ENCODE peak calls at places on chromosomes 12 and 14, in five cellular contexts. One of them, this sample, is unnamed.

GRCh38 chr14:75259510-75259855 is 19.1 kb upstream of the FOS start:
- DNase-seq in WTC11: no peak
- DNase-seq in H1: no peak
- DNase-seq in HepG2: no peak
- DNase-seq in K562: peak
- DNase-seq in this sample: peak

GRCh38 chr12:83016226-83016835 is 329.6 kb downstream of the TMTC2 start:
- DNase-seq in WTC11: no peak
- DNase-seq in H1: no peak
- DNase-seq in HepG2: peak
- DNase-seq in K562: peak
- DNase-seq in this sample: no peak

GRCh38 chr14:67502867-67503266 is 14.3 kb upstream of the TMEM229B start:
- DNase-seq in WTC11: no peak
- DNase-seq in H1: no peak
- DNase-seq in HepG2: no peak
- DNase-seq in K562: no peak
- DNase-seq in this sample: no peak

GRCh38 chr12:28415755-28416154 is 225.5 kb downstream of the CCDC91 start:
- DNase-seq in WTC11: no peak
- DNase-seq in H1: no peak
- DNase-seq in HepG2: no peak
- DNase-seq in K562: peak
- DNase-seq in this sample: peak

GRCh38 chr14:102893452-102893851 is 29.0 kb upstream of the AMN start:
- DNase-seq in WTC11: no peak
- DNase-seq in H1: no peak
- DNase-seq in HepG2: no peak
- DNase-seq in K562: no peak
- DNase-seq in this sample: no peak

GRCh38 chr14:30551460-30551859 is 7.5 kb upstream of the G2E3 start:
- DNase-seq in WTC11: no peak
- DNase-seq in H1: no peak
- DNase-seq in HepG2: peak
- DNase-seq in K562: no peak
- DNase-seq in this sample: no peak

GRCh38 chr12:62967701-62968100 is 32.8 kb upstream of the PPM1H start:
- DNase-seq in WTC11: no peak
- DNase-seq in H1: no peak
- DNase-seq in HepG2: no peak
- DNase-seq in K562: no peak
- DNase-seq in this sample: no peak

GRCh38 chr12:53590661-53591060 is 35.5 kb downstream of the ATF7 start:
- DNase-seq in WTC11: no peak
- DNase-seq in H1: no peak
- DNase-seq in HepG2: peak
- DNase-seq in K562: no peak
- DNase-seq in this sample: no peak

DNA sequence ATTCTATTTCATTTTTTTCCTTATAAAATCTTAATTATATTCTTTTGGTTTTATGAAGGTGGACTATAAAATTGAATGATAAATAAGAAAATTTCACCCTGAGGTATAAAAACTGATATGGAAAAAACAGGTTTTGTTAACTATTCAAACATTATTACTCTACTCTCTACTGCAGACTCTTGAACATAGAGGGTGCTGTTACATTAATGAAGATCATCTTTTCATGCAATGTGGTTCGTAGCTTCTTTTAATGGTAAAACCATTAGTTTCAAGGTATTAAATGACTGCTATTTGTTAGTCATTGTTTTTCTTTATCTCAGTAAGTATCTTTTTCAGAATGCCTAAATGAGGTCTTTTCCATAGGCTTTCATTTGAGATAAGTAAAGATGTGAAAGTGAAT is 510.4 kb downstream of the SLC16A7 start:
- DNase-seq in WTC11: no peak
- DNase-seq in H1: no peak
- DNase-seq in HepG2: no peak
- DNase-seq in K562: peak
- DNase-seq in this sample: no peak
- TF ChIP-seq CREB1 in WTC11: no peak
- TF ChIP-seq CREB1 in H1: no peak
- TF ChIP-seq CREB1 in HepG2: no peak
- TF ChIP-seq CREB1 in K562: no peak
- TF ChIP-seq CREB1 in this sample: no peak

DNA sequence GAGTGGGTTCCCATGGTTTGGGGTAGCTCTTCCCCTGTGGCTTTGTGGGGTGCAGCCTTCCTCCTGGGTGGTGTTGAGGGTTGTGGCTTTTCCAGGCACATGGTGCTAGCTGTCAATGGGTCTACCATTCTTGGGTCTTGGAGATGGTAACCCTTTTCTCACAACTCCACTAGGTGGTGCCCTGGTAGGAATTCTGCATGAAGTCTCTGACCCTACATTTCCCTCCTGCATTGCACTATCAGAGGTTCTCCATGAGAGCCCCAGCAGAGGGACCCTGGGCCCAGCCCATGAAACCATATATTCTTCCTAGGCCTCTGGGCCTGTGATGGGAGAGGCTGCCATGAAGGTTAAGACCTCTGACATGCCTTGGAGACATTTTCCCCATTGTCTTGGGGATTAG is 1093.3 kb downstream of the SLC16A7 start:
- DNase-seq in WTC11: peak
- DNase-seq in H1: no peak
- DNase-seq in HepG2: no peak
- DNase-seq in K562: peak
- DNase-seq in this sample: peak
- TF ChIP-seq CREB1 in WTC11: no peak
- TF ChIP-seq CREB1 in H1: no peak
- TF ChIP-seq CREB1 in HepG2: no peak
- TF ChIP-seq CREB1 in K562: no peak
- TF ChIP-seq CREB1 in this sample: no peak

DNA sequence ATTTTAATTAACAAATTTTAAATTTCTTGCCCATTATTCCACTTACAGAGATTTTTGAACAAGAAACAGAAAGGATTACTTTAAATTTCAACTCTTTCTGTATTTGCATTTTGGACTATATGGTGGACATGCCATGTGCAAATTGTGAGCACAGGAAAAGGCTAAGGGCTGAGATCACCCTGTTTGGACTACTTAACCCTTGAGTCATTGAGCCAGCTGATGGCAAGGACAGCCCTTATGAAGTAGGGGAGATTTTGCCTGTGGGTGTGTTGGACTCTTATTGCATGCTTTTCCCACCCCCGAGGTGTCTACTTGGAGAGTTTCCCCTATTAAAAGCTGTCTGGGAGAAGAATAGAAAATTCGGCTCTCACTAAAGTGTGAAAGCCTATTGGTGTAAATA is 17.2 kb downstream of the DERA start:
- DNase-seq in WTC11: no peak
- DNase-seq in H1: no peak
- DNase-seq in HepG2: peak
- DNase-seq in K562: no peak
- DNase-seq in this sample: no peak
- TF ChIP-seq CREB1 in WTC11: no peak
- TF ChIP-seq CREB1 in H1: no peak
- TF ChIP-seq CREB1 in HepG2: no peak
- TF ChIP-seq CREB1 in K562: no peak
- TF ChIP-seq CREB1 in this sample: no peak

GRCh38 chr14:81511110-81511900 is 22.3 kb downstream of the SEL1L start:
- DNase-seq in WTC11: no peak
- DNase-seq in H1: no peak
- DNase-seq in HepG2: peak
- DNase-seq in K562: no peak
- DNase-seq in this sample: no peak
- TF ChIP-seq CREB1 in WTC11: no peak
- TF ChIP-seq CREB1 in H1: no peak
- TF ChIP-seq CREB1 in HepG2: no peak
- TF ChIP-seq CREB1 in K562: no peak
- TF ChIP-seq CREB1 in this sample: no peak

GRCh38 chr12:54991992-54992377 is 7.4 kb upstream of the TESPA1 start:
- DNase-seq in WTC11: no peak
- DNase-seq in H1: no peak
- DNase-seq in HepG2: no peak
- DNase-seq in K562: no peak
- DNase-seq in this sample: no peak

GRCh38 chr12:54991161-54991991 is 6.8 kb upstream of the TESPA1 start:
- DNase-seq in WTC11: no peak
- DNase-seq in H1: no peak
- DNase-seq in HepG2: no peak
- DNase-seq in K562: no peak
- DNase-seq in this sample: no peak

GRCh38 chr12:54989829-54990228 is 5.3 kb upstream of the TESPA1 start:
- DNase-seq in WTC11: no peak
- DNase-seq in H1: no peak
- DNase-seq in HepG2: no peak
- DNase-seq in K562: no peak
- DNase-seq in this sample: no peak

GRCh38 chr12:54996235-54996634 is 11.7 kb upstream of the TESPA1 start:
- DNase-seq in WTC11: no peak
- DNase-seq in H1: no peak
- DNase-seq in HepG2: no peak
- DNase-seq in K562: no peak
- DNase-seq in this sample: no peak

GRCh38 chr12:54993181-54993835 is 8.7 kb upstream of the TESPA1 start:
- DNase-seq in WTC11: peak
- DNase-seq in H1: no peak
- DNase-seq in HepG2: peak
- DNase-seq in K562: peak
- DNase-seq in this sample: peak
- TF ChIP-seq CREB1 in WTC11: no peak
- TF ChIP-seq CREB1 in H1: no peak
- TF ChIP-seq CREB1 in HepG2: no peak
- TF ChIP-seq CREB1 in K562: no peak
- TF ChIP-seq CREB1 in this sample: no peak

DNA sequence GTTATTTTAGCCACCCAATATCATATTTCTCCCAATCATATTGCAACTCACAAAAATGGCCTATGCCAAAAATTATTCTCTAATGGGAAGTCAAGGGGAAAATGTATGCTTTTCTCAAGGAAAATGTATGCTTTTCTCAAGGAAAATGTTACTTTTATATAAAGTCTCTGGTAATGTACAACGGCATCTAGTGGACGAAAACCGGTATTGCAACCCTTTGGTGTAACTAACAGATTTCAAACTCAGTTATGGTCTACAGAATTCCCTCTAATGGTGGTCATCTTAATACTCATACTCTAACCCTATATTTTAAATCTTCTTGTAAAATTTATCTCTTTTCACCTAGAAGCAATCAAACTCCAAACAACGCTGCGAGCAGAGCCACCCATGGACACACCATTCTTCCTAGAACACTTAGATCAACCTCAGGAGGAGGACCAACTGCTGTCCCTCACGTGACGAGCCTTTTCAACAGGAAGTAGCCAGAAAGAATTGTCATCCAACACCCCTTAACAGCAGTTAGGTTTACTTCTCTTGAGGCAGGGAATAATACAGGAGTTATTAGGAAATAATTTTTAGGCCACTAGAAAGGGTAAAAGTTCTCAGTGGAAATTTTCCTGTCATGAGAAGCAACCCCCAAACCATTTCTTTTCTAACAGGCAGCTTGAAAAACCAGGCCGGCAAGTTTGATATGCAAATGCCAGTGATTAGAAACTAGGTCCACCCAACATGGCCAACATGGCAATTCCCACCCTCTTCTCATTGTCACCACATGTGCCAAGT is 20.1 kb downstream of the APOBEC1 start:
- DNase-seq in WTC11: peak
- DNase-seq in H1: no peak
- DNase-seq in HepG2: peak
- DNase-seq in K562: peak
- DNase-seq in this sample: peak
- TF ChIP-seq CREB1 in WTC11: no peak
- TF ChIP-seq CREB1 in H1: no peak
- TF ChIP-seq CREB1 in HepG2: no peak
- TF ChIP-seq CREB1 in K562: no peak
- TF ChIP-seq CREB1 in this sample: no peak

GRCh38 chr12:91984571-91984970 is 161.1 kb downstream of the BTG1 start:
- DNase-seq in WTC11: no peak
- DNase-seq in H1: no peak
- DNase-seq in HepG2: no peak
- DNase-seq in K562: no peak
- DNase-seq in this sample: no peak

GRCh38 chr12:91978143-91978542 is 167.5 kb downstream of the BTG1 start:
- DNase-seq in WTC11: no peak
- DNase-seq in H1: no peak
- DNase-seq in HepG2: no peak
- DNase-seq in K562: no peak
- DNase-seq in this sample: no peak

GRCh38 chr12:91982946-91983345 is 162.7 kb downstream of the BTG1 start:
- DNase-seq in WTC11: no peak
- DNase-seq in H1: no peak
- DNase-seq in HepG2: no peak
- DNase-seq in K562: no peak
- DNase-seq in this sample: no peak

GRCh38 chr12:91983935-91984334 is 161.7 kb downstream of the BTG1 start:
- DNase-seq in WTC11: no peak
- DNase-seq in H1: no peak
- DNase-seq in HepG2: no peak
- DNase-seq in K562: no peak
- DNase-seq in this sample: peak

GRCh38 chr12:91980345-91980744 is 165.3 kb downstream of the BTG1 start:
- DNase-seq in WTC11: no peak
- DNase-seq in H1: no peak
- DNase-seq in HepG2: no peak
- DNase-seq in K562: no peak
- DNase-seq in this sample: no peak
- TF ChIP-seq CREB1 in WTC11: no peak
- TF ChIP-seq CREB1 in H1: no peak
- TF ChIP-seq CREB1 in HepG2: no peak
- TF ChIP-seq CREB1 in K562: no peak
- TF ChIP-seq CREB1 in this sample: no peak

GRCh38 chr12:42571327-42572009 is 18.1 kb downstream of the PRICKLE1 start:
- DNase-seq in WTC11: no peak
- DNase-seq in H1: no peak
- DNase-seq in HepG2: no peak
- DNase-seq in K562: no peak
- DNase-seq in this sample: peak
- TF ChIP-seq CREB1 in WTC11: no peak
- TF ChIP-seq CREB1 in H1: no peak
- TF ChIP-seq CREB1 in HepG2: no peak
- TF ChIP-seq CREB1 in K562: no peak
- TF ChIP-seq CREB1 in this sample: no peak